ENCODE peak calls at places on chromosomes 1 and 21, in four cellular contexts. Y, N, G and X are unnamed samples.

GRCh38 chr1:24990796-24991195 is 60.7 kb upstream of the RUNX3 start:
- DNase-seq in Y (no peak), N (no peak), G (no peak), X (no peak)

GRCh38 chr1:150389650-150390049 is 25.7 kb downstream of the RPRD2 start:
- DNase-seq in Y (no peak), N (no peak), G (no peak), X (no peak)

GRCh38 chr1:111126354-111126753 is 13.5 kb downstream of the DRAM2 start:
- DNase-seq in Y (no peak), N (no peak), G (no peak), X (no peak)

GRCh38 chr1:8363186-8363585 is 45.3 kb downstream of the SLC45A1 start:
- DNase-seq in Y (no peak), N (no peak), G (no peak), X (no peak)

GRCh38 chr21:18759267-18759666 is 355.7 kb upstream of the TMPRSS15 start:
- DNase-seq in Y (no peak), N (no peak), G (no peak), X (no peak)

GRCh38 chr1:224357626-224358124 is 996 bp downstream of the CNIH4 start:
- DNase-seq in Y (peak), N (no peak), G (no peak), X (no peak)

GRCh38 chr1:10761503-10762152 is 34.8 kb downstream of the CASZ1 start:
- DNase-seq in Y (peak), N (no peak), G (no peak), X (no peak)

GRCh38 chr1:59232209-59232608 is 64.7 kb upstream of the FGGY start:
- DNase-seq in Y (no peak), N (no peak), G (no peak), X (peak)

GRCh38 chr1:101567582-101568189 is 330.9 kb downstream of the S1PR1 start:
- DNase-seq in Y (peak), N (no peak), G (no peak), X (no peak)

GRCh38 chr1:245383396-245384330 is 228.9 kb downstream of the KIF26B start:
- DNase-seq in Y (no peak), N (no peak), G (no peak), X (no peak)

GRCh38 chr21:33854604-33855003 is 61.0 kb downstream of the ATP5PO start:
- DNase-seq in Y (no peak), N (no peak), G (no peak), X (no peak)

GRCh38 chr1:35894183-35894582 is 11.2 kb downstream of the AGO1 start:
- DNase-seq in Y (no peak), N (peak), G (no peak), X (no peak)

GRCh38 chr1:155834296-155834926 is 22.6 kb downstream of the GON4L start:
- DNase-seq in Y (peak), N (no peak), G (peak), X (no peak)

GRCh38 chr1:4016351-4017130 is 116.5 kb upstream of the C1orf174 start:
- DNase-seq in Y (no peak), N (no peak), G (no peak), X (no peak)

GRCh38 chr1:238517710-238518109 is 627.0 kb upstream of the ZP4 start:
- DNase-seq in Y (no peak), N (no peak), G (no peak), X (no peak)

GRCh38 chr1:61011514-61012263 is 70.7 kb upstream of the NFIA start:
- DNase-seq in Y (no peak), N (no peak), G (no peak), X (no peak)

GRCh38 chr1:154575951-154576566 is 8.5 kb downstream of the CHRNB2 start:
- DNase-seq in Y (no peak), N (no peak), G (no peak), X (no peak)

GRCh38 chr1:94301186-94301585 is 63.8 kb upstream of the ARHGAP29 start:
- DNase-seq in Y (no peak), N (no peak), G (no peak), X (no peak)

GRCh38 chr1:170461762-170462384 is 70.1 kb upstream of the GORAB start:
- DNase-seq in Y (peak), N (no peak), G (no peak), X (no peak)

GRCh38 chr1:54846301-54846700 is 40.7 kb downstream of the DHCR24 start:
- DNase-seq in Y (no peak), N (no peak), G (no peak), X (no peak)

GRCh38 chr1:156238248-156238647 is 3.7 kb upstream of the BGLAP start:
- DNase-seq in Y (no peak), N (no peak), G (no peak), X (no peak)

GRCh38 chr1:102970496-102971078 is 137.7 kb downstream of the COL11A1 start:
- DNase-seq in Y (peak), N (no peak), G (peak), X (no peak)

GRCh38 chr1:22641906-22642636 is 1.4 kb upstream of the C1QC start:
- DNase-seq in Y (peak), N (no peak), G (no peak), X (peak)

GRCh38 chr1:178174539-178174938 is 80.6 kb downstream of the RASAL2 start:
- DNase-seq in Y (no peak), N (no peak), G (no peak), X (no peak)

GRCh38 chr1:214280386-214281029 is 451 bp upstream of the SMYD2 start:
- DNase-seq in Y (peak), N (no peak), G (no peak), X (no peak)

GRCh38 chr1:31372961-31373896 is at the start of gene FABP3:
- DNase-seq in Y (peak), N (no peak), G (no peak), X (peak)

GRCh38 chr1:30383131-30383793 is 340.1 kb downstream of the MATN1 start:
- DNase-seq in Y (no peak), N (no peak), G (no peak), X (no peak)

GRCh38 chr1:97489834-97490233 is 431.0 kb downstream of the DPYD start:
- DNase-seq in Y (peak), N (no peak), G (peak), X (no peak)

GRCh38 chr21:31972622-31973021 is 99.8 kb downstream of the HUNK start:
- DNase-seq in Y (no peak), N (no peak), G (no peak), X (no peak)

GRCh38 chr1:45010855-45011811 is at the start of gene HECTD3:
- DNase-seq in Y (peak), N (no peak), G (no peak), X (peak)

GRCh38 chr1:109248797-109249629 is at the start of gene CELSR2:
- DNase-seq in Y (peak), N (no peak), G (no peak), X (no peak)

GRCh38 chr1:26703466-26703865 is 7.7 kb downstream of the ARID1A start:
- DNase-seq in Y (peak), N (no peak), G (no peak), X (no peak)

GRCh38 chr1:26705788-26706237 is 10.0 kb downstream of the ARID1A start:
- DNase-seq in Y (peak), N (no peak), G (peak), X (no peak)

GRCh38 chr1:26702680-26703038 is 6.8 kb downstream of the ARID1A start:
- DNase-seq in Y (no peak), N (no peak), G (no peak), X (no peak)

GRCh38 chr1:26704629-26705028 is 8.8 kb downstream of the ARID1A start:
- DNase-seq in Y (no peak), N (no peak), G (no peak), X (no peak)

GRCh38 chr1:26706315-26706714 is 10.5 kb downstream of the ARID1A start:
- DNase-seq in Y (no peak), N (no peak), G (no peak), X (no peak)
- H3K4me3 ChIP-seq in Y (no peak), N (peak), G (no peak), X (peak)

DNA sequence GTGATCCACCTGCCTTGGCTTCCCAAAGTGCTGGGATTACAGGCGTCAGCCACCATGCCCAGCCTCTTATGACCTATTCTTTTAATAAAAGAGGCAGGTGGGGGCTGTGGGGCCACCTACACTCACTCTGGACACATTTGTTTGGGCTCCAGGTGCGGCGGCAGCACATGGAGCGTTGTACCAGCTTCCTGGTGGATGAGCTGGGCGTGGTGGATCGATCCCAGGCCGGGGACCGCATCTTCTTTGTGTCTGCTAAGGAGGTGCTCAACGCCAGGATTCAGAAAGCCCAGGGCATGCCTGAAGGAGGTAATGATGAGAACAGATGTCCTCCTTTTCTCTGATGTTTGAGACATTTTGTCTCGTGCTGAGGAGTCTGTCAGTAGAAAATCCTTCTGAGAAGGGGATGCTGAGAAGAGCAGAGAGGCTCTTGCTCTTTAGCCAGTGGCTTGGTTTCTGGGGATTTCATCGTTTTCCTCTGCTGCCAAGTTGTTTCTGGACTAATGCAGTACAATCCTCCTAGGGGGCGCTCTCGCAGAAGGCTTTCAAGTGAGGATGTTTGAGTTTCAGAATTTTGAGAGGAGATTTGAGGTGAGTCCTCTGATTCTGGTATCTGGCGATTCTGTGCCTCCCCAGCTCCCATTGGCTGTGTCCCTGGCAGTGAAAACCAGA is 17.9 kb upstream of the MIIP start:
- DNase-seq in Y (peak), N (no peak), G (no peak), X (no peak)
- TF ChIP-seq CTCF in Y (peak), N (peak), G (no peak), X (peak)

GRCh38 chr1:172145656-172146055 is 274.8 kb upstream of the C1orf105 start:
- DNase-seq in Y (no peak), N (no peak), G (no peak), X (no peak)

GRCh38 chr1:172145231-172145651 is 275.2 kb upstream of the C1orf105 start:
- DNase-seq in Y (peak), N (no peak), G (no peak), X (no peak)

GRCh38 chr1:172144445-172145060 is 275.9 kb upstream of the C1orf105 start:
- DNase-seq in Y (peak), N (no peak), G (no peak), X (peak)

GRCh38 chr1:172141351-172142000 is 279.0 kb upstream of the C1orf105 start:
- DNase-seq in Y (no peak), N (no peak), G (no peak), X (no peak)

DNA sequence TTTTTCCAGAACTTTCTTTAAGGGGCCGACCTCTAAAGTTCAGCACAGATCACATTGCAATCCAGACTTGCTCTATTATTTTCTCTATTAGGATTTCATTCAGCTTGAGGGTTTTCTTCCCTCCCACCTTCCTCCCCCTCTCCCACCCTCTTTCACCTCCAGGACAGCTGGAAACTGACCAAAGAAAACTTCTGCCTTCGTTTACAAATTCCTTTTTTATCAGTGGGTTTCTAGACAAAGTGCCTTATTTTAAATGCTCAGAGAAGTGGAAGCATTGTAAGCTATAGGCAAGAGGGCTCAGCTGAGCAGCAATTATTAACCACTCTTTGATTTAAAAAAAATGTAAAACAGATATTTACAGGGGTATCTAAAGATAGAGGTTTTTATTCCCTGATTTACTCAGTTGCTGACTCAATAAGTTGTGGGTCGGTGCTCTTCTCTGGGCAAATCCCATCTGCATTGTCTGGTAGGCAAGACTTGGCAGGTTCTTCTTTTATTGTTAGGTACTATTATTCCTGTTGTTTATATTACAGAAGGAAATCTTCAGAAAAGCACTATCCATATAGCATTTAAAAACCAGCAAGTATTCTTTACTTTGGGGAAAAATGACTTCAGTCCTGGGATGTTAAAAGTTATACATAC is 277.0 kb upstream of the C1orf105 start:
- DNase-seq in Y (peak), N (no peak), G (no peak), X (no peak)
- H3K4me3 ChIP-seq in Y (peak), N (peak), G (peak), X (peak)

GRCh38 chr21:36693144-36694040 is 5.5 kb upstream of the SIM2 start:
- DNase-seq in Y (no peak), N (no peak), G (no peak), X (no peak)
- TF ChIP-seq CTCF in Y (no peak), N (peak), G (peak), X (no peak)

GRCh38 chr1:50968884-50969610 is 998 bp upstream of the CDKN2C start:
- DNase-seq in Y (peak), N (no peak), G (no peak), X (no peak)

GRCh38 chr1:50970927-50971582 is 1.0 kb downstream of the CDKN2C start:
- DNase-seq in Y (no peak), N (no peak), G (no peak), X (no peak)

GRCh38 chr1:50971748-50972305 is 1.8 kb downstream of the CDKN2C start:
- DNase-seq in Y (no peak), N (no peak), G (no peak), X (no peak)

GRCh38 chr1:50969611-50970507 is at the start of gene CDKN2C:
- DNase-seq in Y (peak), N (no peak), G (no peak), X (no peak)

GRCh38 chr1:50970508-50970885 is 452 bp downstream of the CDKN2C start:
- DNase-seq in Y (no peak), N (no peak), G (no peak), X (no peak)
- H3K4me3 ChIP-seq in Y (peak), N (peak), G (peak), X (peak)

DNA sequence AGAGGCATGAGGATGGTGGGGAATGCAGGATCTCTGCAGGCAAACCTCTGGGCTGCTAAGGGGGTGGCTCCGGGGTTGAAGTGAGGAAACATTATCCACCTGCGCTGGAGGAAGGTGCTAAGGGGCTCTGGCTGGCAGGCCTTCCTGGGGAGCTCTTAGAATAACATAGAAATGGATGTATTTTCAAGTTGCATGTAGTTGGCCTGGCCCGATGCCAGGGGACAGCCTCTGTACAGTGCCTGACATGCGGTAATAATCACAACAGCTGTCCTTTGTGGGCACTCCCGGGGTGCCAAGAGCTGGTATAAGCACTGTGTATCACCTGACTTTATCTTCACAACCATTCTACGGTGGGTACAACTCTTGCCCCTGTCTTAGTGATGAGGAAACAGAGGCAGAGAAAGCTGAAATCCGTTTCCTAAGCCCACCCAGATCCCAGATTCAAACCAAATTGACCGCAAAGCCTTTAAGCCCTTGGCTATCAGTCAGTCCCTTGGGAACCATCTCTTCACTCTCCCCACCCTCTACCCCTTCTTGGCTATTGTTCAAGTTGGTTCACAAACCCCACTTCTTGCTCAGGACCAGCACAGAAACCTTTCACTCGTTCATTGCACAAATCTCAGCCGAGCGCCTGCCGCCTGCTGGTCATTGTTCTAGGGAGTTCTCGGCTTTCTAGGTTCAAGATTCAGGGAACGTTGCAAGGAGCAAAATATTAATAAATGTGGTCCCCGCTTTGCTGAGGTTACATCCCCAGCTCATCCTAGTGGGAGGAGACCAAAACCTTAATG is 30.9 kb downstream of the PADI4 start:
- DNase-seq in Y (no peak), N (no peak), G (no peak), X (no peak)
- TF ChIP-seq CTCF in Y (peak), N (no peak), G (no peak), X (no peak)

GRCh38 chr21:41808094-41808493 is 41.2 kb upstream of the RIPK4 start:
- DNase-seq in Y (no peak), N (no peak), G (no peak), X (no peak)
- H3K4me3 ChIP-seq in Y (no peak), N (no peak), G (no peak), X (no peak)

GRCh38 chr21:45396620-45396995 is 8.4 kb upstream of the COL18A1 start:
- DNase-seq in Y (no peak), N (no peak), G (no peak), X (no peak)
- TF ChIP-seq CTCF in Y (no peak), N (no peak), G (no peak), X (no peak)

GRCh38 chr1:152168535-152168868 is 9.5 kb upstream of the RPTN start:
- DNase-seq in Y (no peak), N (no peak), G (no peak), X (no peak)
- H3K4me3 ChIP-seq in Y (no peak), N (no peak), G (no peak), X (no peak)

GRCh38 chr1:236872075-236872666 is 77.1 kb downstream of the MTR start:
- DNase-seq in Y (no peak), N (no peak), G (no peak), X (no peak)

GRCh38 chr1:236864996-236865877 is 70.1 kb downstream of the MTR start:
- DNase-seq in Y (no peak), N (no peak), G (no peak), X (no peak)

GRCh38 chr1:236870721-236871120 is 75.6 kb downstream of the MTR start:
- DNase-seq in Y (no peak), N (no peak), G (no peak), X (no peak)

GRCh38 chr1:236869911-236870310 is 74.8 kb downstream of the MTR start:
- DNase-seq in Y (no peak), N (no peak), G (no peak), X (no peak)

GRCh38 chr1:236868625-236869467 is 73.8 kb downstream of the MTR start:
- DNase-seq in Y (peak), N (no peak), G (peak), X (no peak)
- TF ChIP-seq CTCF in Y (peak), N (peak), G (peak), X (peak)